ENCODE peak calls at places on chromosomes 3 and 15, in five cellular contexts. S is IMR-90, Z is GM23338, D is bronchial epithelial cell, W is fibroblast of the aortic adventitia. E is an unnamed sample.

GRCh38 chr3:120071259-120071658 is 23.0 kb downstream of the GSK3B start:
- DNase-seq in S (no peak), Z (peak), D (no peak), W (no peak), E (no peak)

GRCh38 chr3:45546636-45547201 is 47.8 kb upstream of the LIMD1 start:
- DNase-seq in S (no peak), Z (peak), D (no peak), W (no peak), E (no peak)

GRCh38 chr3:63993653-63994079 is 29.6 kb downstream of the PSMD6 start:
- DNase-seq in S (peak), Z (peak), D (peak), W (peak), E (peak)

GRCh38 chr3:158091526-158091925 is 14.7 kb downstream of the SHOX2 start:
- DNase-seq in S (peak), Z (peak), D (peak), W (peak), E (peak)

GRCh38 chr15:70265986-70266385 is 168.3 kb upstream of the TLE3 start:
- DNase-seq in S (no peak), Z (no peak), D (no peak), W (no peak), E (no peak)

GRCh38 chr3:134381836-134382442 is 7.7 kb upstream of the AMOTL2 start:
- DNase-seq in S (no peak), Z (peak), D (peak), W (no peak), E (no peak)

GRCh38 chr15:48939686-48940085 is 24.0 kb downstream of the SHC4 start:
- DNase-seq in S (peak), Z (no peak), D (peak), W (peak), E (peak)

GRCh38 chr3:114405202-114405601 is 111.4 kb downstream of the TIGIT start:
- DNase-seq in S (no peak), Z (no peak), D (no peak), W (no peak), E (no peak)

GRCh38 chr3:118466795-118467330 is 567.8 kb downstream of the IGSF11 start:
- DNase-seq in S (no peak), Z (no peak), D (no peak), W (no peak), E (no peak)

GRCh38 chr3:78659386-78659987 is 1108.3 kb downstream of the ROBO1 start:
- DNase-seq in S (peak), Z (peak), D (peak), W (peak), E (peak)

GRCh38 chr3:24237971-24238767 is 256.5 kb downstream of the THRB start:
- DNase-seq in S (peak), Z (peak), D (peak), W (peak), E (peak)

GRCh38 chr3:126947429-126947828 is 35.5 kb upstream of the PLXNA1 start:
- DNase-seq in S (no peak), Z (no peak), D (no peak), W (no peak), E (no peak)

GRCh38 chr15:85045615-85046014 is 64.0 kb downstream of the PDE8A start:
- DNase-seq in S (no peak), Z (no peak), D (no peak), W (no peak), E (no peak)

GRCh38 chr3:146160233-146160963 is 586 bp downstream of the PLOD2 start:
- DNase-seq in S (peak), Z (peak), D (peak), W (peak), E (peak)

GRCh38 chr3:170426240-170426797 is 7.7 kb downstream of the CLDN11 start:
- DNase-seq in S (no peak), Z (no peak), D (no peak), W (peak), E (no peak)

GRCh38 chr3:188553569-188553968 is 399.6 kb downstream of the LPP start:
- DNase-seq in S (no peak), Z (no peak), D (no peak), W (no peak), E (no peak)

GRCh38 chr3:71694358-71694999 is 30.7 kb downstream of the EIF4E3 start:
- DNase-seq in S (peak), Z (no peak), D (peak), W (peak), E (peak)

GRCh38 chr15:60713096-60714084 is 234.4 kb upstream of the ICE2 start:
- DNase-seq in S (peak), Z (no peak), D (peak), W (peak), E (peak)

GRCh38 chr15:31338879-31339557 is 12.4 kb downstream of the KLF13 start:
- DNase-seq in S (peak), Z (peak), D (peak), W (peak), E (peak)

GRCh38 chr3:188775412-188775811 is 396.4 kb upstream of the TPRG1 start:
- DNase-seq in S (no peak), Z (no peak), D (no peak), W (no peak), E (no peak)

GRCh38 chr15:80367094-80367493 is 37.1 kb upstream of the ARNT2 start:
- DNase-seq in S (peak), Z (peak), D (no peak), W (peak), E (peak)

GRCh38 chr3:167406876-167407492 is 26.9 kb upstream of the ZBBX start:
- DNase-seq in S (peak), Z (peak), D (peak), W (peak), E (peak)

GRCh38 chr15:92361321-92362090 is 32.2 kb upstream of the ST8SIA2 start:
- DNase-seq in S (no peak), Z (no peak), D (no peak), W (no peak), E (no peak)

GRCh38 chr15:40047413-40048154 is 8.6 kb upstream of the SRP14 start:
- DNase-seq in S (peak), Z (no peak), D (peak), W (peak), E (peak)

GRCh38 chr15:51759557-51760070 is 8.2 kb downstream of the TMOD2 start:
- DNase-seq in S (peak), Z (peak), D (peak), W (peak), E (peak)

GRCh38 chr3:47367631-47368030 is 13.2 kb upstream of the PTPN23 start:
- DNase-seq in S (no peak), Z (no peak), D (no peak), W (no peak), E (no peak)

GRCh38 chr3:47366833-47367232 is 14.0 kb upstream of the PTPN23 start:
- DNase-seq in S (no peak), Z (no peak), D (no peak), W (no peak), E (no peak)

GRCh38 chr3:47374587-47374986 is 6.2 kb upstream of the PTPN23 start:
- DNase-seq in S (no peak), Z (no peak), D (no peak), W (no peak), E (no peak)

GRCh38 chr3:47376393-47376792 is 4.4 kb upstream of the PTPN23 start:
- DNase-seq in S (no peak), Z (peak), D (no peak), W (no peak), E (no peak)

GRCh38 chr3:47370887-47371697 is 9.7 kb upstream of the PTPN23 start:
- DNase-seq in S (no peak), Z (peak), D (no peak), W (no peak), E (no peak)
- TF ChIP-seq CTCF in S (peak), Z (peak), D (peak), W (peak), E (peak)

GRCh38 chr15:95327661-95328060 is 1002.8 kb upstream of the NR2F2 start:
- DNase-seq in S (no peak), Z (peak), D (no peak), W (no peak), E (peak)

GRCh38 chr15:95329362-95329761 is 1001.1 kb upstream of the NR2F2 start:
- DNase-seq in S (no peak), Z (no peak), D (no peak), W (no peak), E (peak)

GRCh38 chr15:95326689-95327525 is 1003.6 kb upstream of the NR2F2 start:
- DNase-seq in S (no peak), Z (peak), D (no peak), W (no peak), E (no peak)

GRCh38 chr15:95325763-95326688 is 1004.5 kb upstream of the NR2F2 start:
- DNase-seq in S (no peak), Z (no peak), D (no peak), W (peak), E (peak)

GRCh38 chr15:95328559-95328958 is 1001.9 kb upstream of the NR2F2 start:
- DNase-seq in S (no peak), Z (no peak), D (no peak), W (no peak), E (no peak)
- H3K4me3 ChIP-seq in S (no peak), Z (no peak), D (no peak), W (no peak), E (no peak)

GRCh38 chr3:11655188-11655928 is 11.6 kb upstream of the VGLL4 start:
- DNase-seq in S (no peak), Z (peak), D (no peak), W (no peak), E (peak)
- TF ChIP-seq CTCF in S (peak), Z (peak), D (no peak), W (peak), E (peak)

DNA sequence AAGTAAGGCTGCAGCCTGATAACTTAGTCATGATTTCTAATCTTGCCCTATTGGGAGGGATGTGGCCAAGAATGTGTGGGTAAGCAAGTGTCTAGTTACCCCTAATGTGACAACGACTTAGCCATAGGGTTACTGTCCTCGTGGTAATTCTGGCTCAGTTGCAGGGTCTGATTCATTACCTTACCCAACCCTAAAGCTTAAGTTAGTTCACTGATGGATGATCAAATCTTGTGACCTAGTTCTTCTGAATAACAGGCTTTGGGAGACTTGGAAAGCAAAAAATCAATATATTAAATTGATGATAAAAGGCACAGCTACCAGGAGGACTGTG is 1.6 kb upstream of the INTS14 start:
- DNase-seq in S (peak), Z (no peak), D (peak), W (peak), E (no peak)
- H3K4me3 ChIP-seq in S (no peak), Z (no peak), D (no peak), W (no peak), E (no peak)

DNA sequence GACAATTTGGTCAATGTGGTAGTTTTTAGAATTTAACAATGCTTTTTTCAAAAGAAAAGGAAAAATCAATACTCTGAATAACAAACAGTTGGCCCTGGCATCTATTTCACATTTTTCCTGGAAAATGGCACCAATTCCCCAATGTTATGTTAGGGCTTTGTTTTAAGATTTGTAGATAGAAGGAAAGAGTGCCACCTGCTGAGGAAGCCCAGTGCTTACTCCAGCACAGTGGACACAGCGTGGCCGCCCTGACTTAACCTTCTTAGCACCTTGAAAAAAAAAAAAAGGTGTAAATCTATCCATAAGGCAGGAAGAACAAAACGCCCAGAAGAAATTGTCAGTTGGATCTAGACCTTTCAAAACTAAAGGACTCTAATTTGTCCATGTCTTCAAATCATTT is 110.7 kb upstream of the CNTN4 start:
- DNase-seq in S (no peak), Z (peak), D (peak), W (no peak), E (no peak)
- TF ChIP-seq CTCF in S (no peak), Z (peak), D (peak), W (no peak), E (no peak)

GRCh38 chr3:177811835-177812234 is 614.6 kb upstream of the TBL1XR1 start:
- DNase-seq in S (no peak), Z (no peak), D (no peak), W (no peak), E (peak)

GRCh38 chr3:177811111-177811510 is 613.8 kb upstream of the TBL1XR1 start:
- DNase-seq in S (no peak), Z (no peak), D (no peak), W (no peak), E (no peak)

GRCh38 chr3:177812492-177812891 is 615.2 kb upstream of the TBL1XR1 start:
- DNase-seq in S (no peak), Z (no peak), D (no peak), W (no peak), E (no peak)

GRCh38 chr3:177810162-177810623 is 612.9 kb upstream of the TBL1XR1 start:
- DNase-seq in S (peak), Z (no peak), D (peak), W (peak), E (peak)

GRCh38 chr3:177813322-177813721 is 616.0 kb upstream of the TBL1XR1 start:
- DNase-seq in S (peak), Z (no peak), D (no peak), W (no peak), E (peak)
- H3K4me3 ChIP-seq in S (no peak), Z (no peak), D (no peak), W (no peak), E (no peak)